ENCODE peak calls at places on chromosome 22, in seven cellular contexts. F is activated T-cell treated with anti-CD3 and anti-CD28 coated beads for 24 hours; S is HuH-7; Y is stimulated activated CD4-positive, alpha-beta T cell treated with anti-CD3 and anti-CD28 coated beads, Interleukin-2, amount 100 ng/mL, for 48 hours; U is RWPE1; O is fibroblast of gingiva; L is progenitor cell of endocrine pancreas. W is an unnamed sample.

GRCh38 chr22:45129703-45130524 is 33.8 kb upstream of the NUP50 start:
- DNase-seq in S (no peak), U (no peak), F (peak; percentile 2), Y (peak; percentile 24), O (peak; percentile 33), L (no peak), W (no peak)

GRCh38 chr22:38230108-38230825 is 28.5 kb downstream of the MAFF start:
- DNase-seq in S (peak; percentile 80), O (peak; percentile 72), L (no peak), F (no peak), U (no peak), Y (peak; percentile 16), W (no peak)

GRCh38 chr22:37231406-37232139 is 12.5 kb downstream of the RAC2 start:
- DNase-seq in F (no peak), U (no peak), L (no peak), S (no peak), Y (no peak), O (no peak), W (no peak)

GRCh38 chr22:31347251-31348008 is 1.3 kb upstream of the PATZ1 start:
- DNase-seq in L (peak; percentile 31), U (peak; percentile 35), O (peak; percentile 56), S (peak; percentile 74), Y (peak; percentile 62), F (peak; percentile 69), W (peak; percentile 73)

GRCh38 chr22:22721681-22722309 is 77.4 kb downstream of the GGTLC2 start:
- DNase-seq in Y (peak; percentile 48), S (no peak), U (no peak), L (no peak), O (peak; percentile 77), F (peak; percentile 66), W (peak; percentile 56)

GRCh38 chr22:43993072-43993760 is 30.9 kb upstream of the PARVB start:
- DNase-seq in S (peak; percentile 73), O (peak; percentile 36), L (peak; percentile 57), Y (peak; percentile 43), U (peak; percentile 46), F (peak; percentile 40), W (peak; percentile 54)

GRCh38 chr22:27241430-27242110 is 560.0 kb downstream of the MN1 start:
- DNase-seq in F (no peak), S (no peak), O (no peak), U (no peak), Y (no peak), L (no peak), W (no peak)

GRCh38 chr22:46352691-46353386 is 17.3 kb downstream of the TRMU start:
- DNase-seq in F (no peak), Y (no peak), S (no peak), O (no peak), L (no peak), U (peak; percentile 72), W (no peak)

GRCh38 chr22:22865311-22866072 is 22.1 kb upstream of the IGLL5 start:
- DNase-seq in S (no peak), O (no peak), L (no peak), U (no peak), F (peak; percentile 28), Y (no peak), W (no peak)

GRCh38 chr22:30425616-30426394 is at the start of gene MTFP1:
- DNase-seq in F (peak; percentile 46), L (peak; percentile 51), O (peak; percentile 51), S (peak; percentile 75), Y (peak; percentile 39), U (peak; percentile 48), W (peak; percentile 80)

GRCh38 chr22:24827305-24827704 is 21.3 kb downstream of the SGSM1 start:
- DNase-seq in L (peak; percentile 61), F (no peak), U (no peak), O (no peak), Y (no peak), S (no peak), W (no peak)

GRCh38 chr22:37014415-37014806 is 4.8 kb downstream of the TST start:
- DNase-seq in O (no peak), F (no peak), S (no peak), U (no peak), L (no peak), Y (no peak), W (no peak)

GRCh38 chr22:19105867-19106802 is 16.1 kb downstream of the DGCR2 start:
- DNase-seq in S (peak; percentile 45), F (peak; percentile 17), O (no peak), Y (peak; percentile 16), U (no peak), L (no peak), W (no peak)

GRCh38 chr22:19046719-19047609 is 75.2 kb downstream of the DGCR2 start:
- DNase-seq in L (no peak), Y (no peak), S (no peak), U (no peak), F (no peak), O (no peak), W (no peak)

GRCh38 chr22:37581534-37581933 is 1.6 kb upstream of the LGALS2 start:
- DNase-seq in O (peak; percentile 36), L (no peak), S (no peak), F (no peak), U (no peak), Y (no peak), W (no peak)

GRCh38 chr22:44597616-44598015 is 99.6 kb upstream of the RTL6 start:
- DNase-seq in F (no peak), L (no peak), Y (no peak), O (peak; percentile 51), U (no peak), S (no peak), W (no peak)

GRCh38 chr22:26648761-26649363 is 8.5 kb upstream of the MIAT start:
- DNase-seq in L (no peak), F (no peak), O (no peak), Y (no peak), U (no peak), S (no peak), W (no peak)

GRCh38 chr22:23131931-23132330 is 9.9 kb downstream of the RSPH14 start:
- DNase-seq in F (no peak), S (no peak), Y (no peak), U (no peak), L (no peak), O (no peak), W (no peak)

GRCh38 chr22:20001082-20001638 is 15.5 kb downstream of the ARVCF start:
- DNase-seq in L (no peak), F (no peak), S (no peak), Y (no peak), U (no peak), O (no peak), W (no peak)

GRCh38 chr22:46076651-46077339 is 73.5 kb upstream of the PPARA start:
- DNase-seq in F (no peak), U (no peak), Y (no peak), S (no peak), O (peak; percentile 74), L (no peak), W (peak; percentile 71)

GRCh38 chr22:33063611-33064010 is 5.4 kb upstream of the SYN3 start:
- DNase-seq in S (no peak), U (no peak), F (no peak), O (no peak), L (no peak), Y (no peak), W (no peak)

GRCh38 chr22:22942511-22943329 is 55.1 kb downstream of the IGLL5 start:
- DNase-seq in L (peak; percentile 63), O (peak; percentile 26), F (peak; percentile 69), S (peak; percentile 80), U (peak; percentile 17), Y (peak; percentile 82), W (peak; percentile 51)

GRCh38 chr22:19610518-19611253 is 86.5 kb upstream of the CLDN5 start:
- DNase-seq in L (no peak), U (no peak), O (no peak), S (no peak), F (no peak), Y (peak; percentile 38), W (no peak)

GRCh38 chr22:42892571-42893316 is 35.7 kb upstream of the ARFGAP3 start:
- DNase-seq in Y (no peak), F (no peak), U (no peak), O (no peak), S (no peak), L (no peak), W (no peak)

GRCh38 chr22:31036671-31037550 is 44.2 kb upstream of the SMTN start:
- DNase-seq in Y (no peak), U (peak; percentile 40), F (no peak), O (peak; percentile 81), L (no peak), S (no peak), W (peak; percentile 47)

GRCh38 chr22:17217179-17217578 is 2.1 kb downstream of the ADA2 start:
- DNase-seq in U (no peak), O (no peak), Y (no peak), S (no peak), F (no peak), L (no peak), W (no peak)

GRCh38 chr22:37357471-37357870 is 69.8 kb downstream of the ELFN2 start:
- DNase-seq in F (no peak), L (no peak), U (no peak), Y (no peak), S (no peak), O (no peak), W (no peak)

GRCh38 chr22:44436656-44437492 is 61.2 kb downstream of the RTL6 start:
- DNase-seq in L (no peak), O (no peak), S (no peak), Y (no peak), F (no peak), U (no peak), W (no peak)

GRCh38 chr22:27420817-27421361 is 380.7 kb downstream of the MN1 start:
- DNase-seq in S (no peak), L (no peak), U (peak; percentile 41), Y (no peak), F (no peak), O (peak; percentile 95), W (no peak)

GRCh38 chr22:48186121-48186790 is 1423.8 kb downstream of the TBC1D22A start:
- DNase-seq in U (no peak), O (no peak), S (no peak), F (no peak), Y (no peak), L (no peak), W (no peak)

GRCh38 chr22:40720538-40721256 is 41.4 kb downstream of the MCHR1 start:
- DNase-seq in F (no peak), L (no peak), S (no peak), O (no peak), U (no peak), Y (no peak), W (peak; percentile 62)

GRCh38 chr22:38243007-38243775 is 29.6 kb downstream of the TMEM184B start:
- DNase-seq in L (peak; percentile 53), Y (no peak), O (peak; percentile 56), S (peak; percentile 86), U (peak; percentile 33), F (no peak), W (no peak)

GRCh38 chr22:40057652-40058051 is 62.9 kb downstream of the FAM83F start:
- DNase-seq in F (no peak), U (no peak), O (no peak), Y (no peak), L (no peak), S (no peak), W (no peak)

GRCh38 chr22:25759825-25760231 is 17.8 kb downstream of the MYO18B start:
- DNase-seq in F (no peak), U (peak; percentile 65), Y (no peak), O (peak; percentile 86), S (peak; percentile 56), L (no peak), W (peak; percentile 81)

W was measured in RKO.